ENCODE peak calls at places on chromosome 7, in five cellular contexts. J is heart left ventricle, G is heart right ventricle, M is cardiac muscle cell, R is AG09309. Z is an unnamed sample.

GRCh38 chr7:65746398-65746669 is 126.5 kb upstream of the VKORC1L1 start:
- DNase-seq in J (no peak), G (no peak), M (no peak), R (no peak), Z (no peak)

GRCh38 chr7:90772410-90772809 is 176.3 kb downstream of the CDK14 start:
- DNase-seq in J (no peak), G (no peak), M (no peak), R (no peak), Z (no peak)

GRCh38 chr7:78134256-78134655 is 335.7 kb downstream of the PHTF2 start:
- DNase-seq in J (no peak), G (no peak), M (peak), R (peak), Z (no peak)

GRCh38 chr7:151729521-151729921 is 147.4 kb downstream of the PRKAG2 start:
- DNase-seq in J (no peak), G (no peak), M (no peak), R (no peak), Z (no peak)

GRCh38 chr7:130352335-130353074 is 7.9 kb downstream of the CPA5 start:
- DNase-seq in J (no peak), G (no peak), M (no peak), R (no peak), Z (no peak)

GRCh38 chr7:105790996-105791395 is 85.4 kb downstream of the ATXN7L1 start:
- DNase-seq in J (no peak), G (no peak), M (no peak), R (no peak), Z (no peak)

GRCh38 chr7:112180223-112180622 is 26.0 kb downstream of the DOCK4 start:
- DNase-seq in J (no peak), G (no peak), M (no peak), R (no peak), Z (no peak)

GRCh38 chr7:94391716-94392390 is 2.8 kb upstream of the COL1A2 start:
- DNase-seq in J (peak), G (no peak), M (peak), R (no peak), Z (no peak)

GRCh38 chr7:140284062-140284461 is 107.3 kb upstream of the KDM7A start:
- DNase-seq in J (no peak), G (no peak), M (no peak), R (no peak), Z (no peak)

GRCh38 chr7:37643876-37644275 is 39.7 kb upstream of the GPR141 start:
- DNase-seq in J (no peak), G (no peak), M (peak), R (no peak), Z (no peak)

GRCh38 chr7:114799522-114800133 is 122.3 kb upstream of the MDFIC start:
- DNase-seq in J (no peak), G (no peak), M (no peak), R (no peak), Z (no peak)

GRCh38 chr7:28258240-28258639 is 77.6 kb upstream of the JAZF1 start:
- DNase-seq in J (no peak), G (no peak), M (no peak), R (no peak), Z (no peak)

GRCh38 chr7:105202561-105203130 is 186.1 kb downstream of the SRPK2 start:
- DNase-seq in J (no peak), G (no peak), M (no peak), R (no peak), Z (no peak)

GRCh38 chr7:23597908-23598224 is 684 bp downstream of the CCDC126 start:
- DNase-seq in J (no peak), G (no peak), M (no peak), R (no peak), Z (no peak)

GRCh38 chr7:155355176-155355575 is 57.5 kb downstream of the INSIG1 start:
- DNase-seq in J (no peak), G (no peak), M (no peak), R (no peak), Z (no peak)

GRCh38 chr7:122136033-122136432 is 8.0 kb downstream of the AASS start:
- DNase-seq in J (no peak), G (no peak), M (no peak), R (no peak), Z (no peak)

GRCh38 chr7:106114735-106115383 is 2.7 kb upstream of the SYPL1 start:
- DNase-seq in J (no peak), G (no peak), M (no peak), R (no peak), Z (no peak)

GRCh38 chr7:157021893-157022680 is 11.6 kb upstream of the MNX1 start:
- DNase-seq in J (no peak), G (no peak), M (no peak), R (no peak), Z (no peak)

GRCh38 chr7:134602921-134603394 is 43.7 kb upstream of the BPGM start:
- DNase-seq in J (no peak), G (no peak), M (no peak), R (no peak), Z (no peak)

GRCh38 chr7:143372070-143372469 is 9.1 kb upstream of the ZYX start:
- DNase-seq in J (no peak), G (peak), M (no peak), R (no peak), Z (no peak)

GRCh38 chr7:114087674-114088539 is 169.1 kb upstream of the PPP1R3A start:
- DNase-seq in J (no peak), G (no peak), M (peak), R (no peak), Z (no peak)

GRCh38 chr7:34991938-34992840 is 45.1 kb downstream of the DPY19L1 start:
- DNase-seq in J (no peak), G (no peak), M (no peak), R (no peak), Z (no peak)

GRCh38 chr7:517848-518629 is 1.6 kb downstream of the PDGFA start:
- DNase-seq in J (peak), G (peak), M (peak), R (no peak), Z (no peak)

GRCh38 chr7:141317033-141317585 is 234.1 kb upstream of the AGK start:
- DNase-seq in J (no peak), G (no peak), M (no peak), R (no peak), Z (no peak)
- H3K4me3 ChIP-seq in J (no peak), G (no peak), M (no peak), R (no peak), Z (no peak)

GRCh38 chr7:142030294-142030693 is 34.6 kb downstream of the MGAM start:
- DNase-seq in J (no peak), G (no peak), M (no peak), R (no peak), Z (no peak)
- TF ChIP-seq CTCF in J (no peak), G (no peak), M (no peak), R (no peak), Z (no peak)

GRCh38 chr7:132246591-132246990 is 329.7 kb downstream of the PLXNA4 start:
- DNase-seq in J (no peak), G (no peak), M (no peak), R (no peak), Z (no peak)

GRCh38 chr7:132243463-132243862 is 332.8 kb downstream of the PLXNA4 start:
- DNase-seq in J (no peak), G (no peak), M (no peak), R (no peak), Z (no peak)

GRCh38 chr7:132247995-132248618 is 328.2 kb downstream of the PLXNA4 start:
- DNase-seq in J (no peak), G (no peak), M (no peak), R (no peak), Z (no peak)

GRCh38 chr7:132244917-132245480 is 331.3 kb downstream of the PLXNA4 start:
- DNase-seq in J (no peak), G (no peak), M (no peak), R (no peak), Z (no peak)

GRCh38 chr7:132245539-132245938 is 330.7 kb downstream of the PLXNA4 start:
- DNase-seq in J (no peak), G (no peak), M (no peak), R (no peak), Z (no peak)
- H3K4me3 ChIP-seq in J (no peak), G (no peak), M (no peak), R (no peak), Z (no peak)

DNA sequence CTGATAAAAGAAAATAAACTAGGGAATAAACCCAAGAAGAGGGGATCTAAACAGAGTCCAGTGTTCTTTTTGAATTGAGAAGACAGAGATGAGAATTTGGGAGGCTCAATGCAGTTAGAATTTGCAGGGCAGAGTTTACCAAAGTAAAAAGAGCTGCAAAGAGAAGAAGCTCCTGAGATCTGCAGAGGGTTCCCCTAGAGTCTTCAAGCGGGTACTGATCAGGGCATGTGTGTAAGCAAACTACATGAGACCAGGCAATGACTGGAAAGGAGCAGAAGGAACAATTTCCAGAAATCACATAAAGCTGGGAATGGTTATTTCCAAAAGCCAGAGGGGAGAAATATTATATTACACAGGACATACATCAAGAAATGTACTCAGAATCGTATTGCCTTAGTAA is 58.1 kb upstream of the TES start:
- DNase-seq in J (no peak), G (no peak), M (no peak), R (no peak), Z (no peak)
- TF ChIP-seq CTCF in J (no peak), G (no peak), M (no peak), R (no peak), Z (no peak)

Z was measured in retinal pigment epithelial cell.